ENCODE peak calls at places on chromosome 18, in seven cellular contexts. I is left ventricle myocardium inferior, E is astrocyte, N is A549, G is AG04450, K is GM23248, D is PC-9. F is an unnamed sample.

GRCh38 chr18:29651121-29651675 is 1391.3 kb downstream of the DSC3 start:
- DNase-seq in E (peak), D (no peak), G (no peak), I (no peak), N (no peak), K (peak), F (no peak)

GRCh38 chr18:10045296-10045891 is 131.6 kb downstream of the VAPA start:
- DNase-seq in D (no peak), I (no peak), G (no peak), K (no peak), N (no peak), E (no peak), F (no peak)

GRCh38 chr18:45169610-45170009 is 445.7 kb upstream of the SLC14A2 start:
- DNase-seq in N (peak), G (peak), K (peak), D (peak), E (peak), I (no peak), F (peak)

GRCh38 chr18:8403713-8404112 is 205.5 kb upstream of the RAB12 start:
- DNase-seq in I (no peak), D (no peak), G (no peak), K (no peak), N (no peak), E (no peak), F (no peak)

GRCh38 chr18:35458677-35459441 is 38.9 kb downstream of the INO80C start:
- DNase-seq in K (peak), G (peak), N (peak), E (peak), D (peak), I (peak), F (peak)

GRCh38 chr18:59238385-59238784 is 18.4 kb downstream of the GRP start:
- DNase-seq in G (no peak), E (no peak), K (peak), I (no peak), N (no peak), D (no peak), F (no peak)

GRCh38 chr18:36348971-36349417 is 51.5 kb downstream of the FHOD3 start:
- DNase-seq in K (no peak), E (no peak), I (no peak), N (no peak), G (no peak), D (no peak), F (no peak)

GRCh38 chr18:22210331-22210754 is 41.0 kb downstream of the GATA6 start:
- DNase-seq in K (peak), D (no peak), G (no peak), N (peak), I (no peak), E (peak), F (no peak)

GRCh38 chr18:49591271-49591670 is 29.4 kb downstream of the LIPG start:
- DNase-seq in E (no peak), K (no peak), N (no peak), I (no peak), D (no peak), G (no peak), F (no peak)

GRCh38 chr18:44033144-44033543 is 647.5 kb upstream of the SETBP1 start:
- DNase-seq in N (no peak), G (no peak), E (peak), K (no peak), D (no peak), I (no peak), F (no peak)

GRCh38 chr18:13660510-13660909 is 65.8 kb downstream of the FAM210A start:
- DNase-seq in G (no peak), I (no peak), N (no peak), K (peak), E (no peak), D (no peak), F (no peak)

GRCh38 chr18:27606851-27607250 is 421.7 kb upstream of the CHST9 start:
- DNase-seq in D (no peak), K (no peak), N (no peak), G (no peak), E (no peak), I (no peak), F (no peak)

GRCh38 chr18:69968073-69968472 is 20.4 kb upstream of the CD226 start:
- DNase-seq in G (no peak), N (no peak), K (no peak), D (no peak), I (no peak), E (no peak), F (no peak)

GRCh38 chr18:77129150-77129551 is 3.4 kb downstream of the MBP start:
- DNase-seq in D (peak), G (peak), I (no peak), E (peak), N (no peak), K (peak), F (peak)

GRCh38 chr18:46341989-46342525 is 237.9 kb downstream of the HAUS1 start:
- DNase-seq in G (no peak), E (no peak), N (no peak), D (no peak), K (no peak), I (no peak), F (no peak)

GRCh38 chr18:65279668-65280305 is 471.0 kb upstream of the CDH7 start:
- DNase-seq in E (no peak), I (no peak), K (no peak), N (no peak), D (no peak), G (no peak), F (no peak)

GRCh38 chr18:77559274-77559910 is 309.7 kb downstream of the GALR1 start:
- DNase-seq in D (no peak), G (no peak), I (no peak), K (no peak), E (no peak), N (no peak), F (no peak)

GRCh38 chr18:5237083-5237722 is 40.1 kb upstream of the AKAIN1 start:
- DNase-seq in I (peak), G (no peak), N (no peak), D (no peak), E (peak), K (peak), F (no peak)

GRCh38 chr18:5238371-5238758 is 41.3 kb upstream of the AKAIN1 start:
- DNase-seq in I (peak), D (no peak), E (no peak), G (no peak), K (peak), N (peak), F (peak)

GRCh38 chr18:45774065-45774521 is 50.1 kb downstream of the SLC14A1 start:
- DNase-seq in N (no peak), E (peak), G (no peak), I (no peak), D (no peak), K (peak), F (peak)

GRCh38 chr18:10143601-10144000 is 229.8 kb downstream of the VAPA start:
- DNase-seq in E (no peak), K (no peak), I (no peak), N (no peak), D (no peak), G (no peak), F (no peak)

GRCh38 chr18:22544626-22545025 is 126.9 kb upstream of the CTAGE1 start:
- DNase-seq in K (peak), G (no peak), N (no peak), I (no peak), D (no peak), E (no peak), F (no peak)

GRCh38 chr18:63159590-63159989 is 160.0 kb downstream of the BCL2 start:
- DNase-seq in E (no peak), G (no peak), K (no peak), N (no peak), I (no peak), D (no peak), F (no peak)

GRCh38 chr18:47036298-47036874 is 965 bp upstream of the ELOA2 start:
- DNase-seq in K (peak), I (no peak), G (no peak), E (peak), N (peak), D (no peak), F (no peak)

GRCh38 chr18:30163573-30163972 is 879.0 kb downstream of the DSC3 start:
- DNase-seq in K (no peak), G (no peak), N (no peak), I (no peak), D (no peak), E (no peak), F (no peak)

GRCh38 chr18:75130591-75131274 is 78.2 kb downstream of the PTGR3 start:
- DNase-seq in I (no peak), D (no peak), E (no peak), N (no peak), K (no peak), G (no peak), F (no peak)

GRCh38 chr18:25229080-25229479 is 122.9 kb downstream of the ZNF521 start:
- DNase-seq in D (no peak), I (no peak), E (peak), K (peak), N (no peak), G (peak), F (no peak)

GRCh38 chr18:3599861-3600260 is 149.9 kb downstream of the TGIF1 start:
- DNase-seq in I (no peak), G (no peak), E (no peak), N (no peak), K (no peak), D (no peak), F (no peak)

GRCh38 chr18:28115149-28115550 is 61.8 kb downstream of the CDH2 start:
- DNase-seq in K (peak), N (peak), E (peak), I (no peak), D (peak), G (peak), F (peak)

GRCh38 chr18:40355701-40356100 is 1599.3 kb upstream of the PIK3C3 start:
- DNase-seq in N (no peak), E (peak), K (peak), D (no peak), G (peak), I (no peak), F (no peak)

DNA sequence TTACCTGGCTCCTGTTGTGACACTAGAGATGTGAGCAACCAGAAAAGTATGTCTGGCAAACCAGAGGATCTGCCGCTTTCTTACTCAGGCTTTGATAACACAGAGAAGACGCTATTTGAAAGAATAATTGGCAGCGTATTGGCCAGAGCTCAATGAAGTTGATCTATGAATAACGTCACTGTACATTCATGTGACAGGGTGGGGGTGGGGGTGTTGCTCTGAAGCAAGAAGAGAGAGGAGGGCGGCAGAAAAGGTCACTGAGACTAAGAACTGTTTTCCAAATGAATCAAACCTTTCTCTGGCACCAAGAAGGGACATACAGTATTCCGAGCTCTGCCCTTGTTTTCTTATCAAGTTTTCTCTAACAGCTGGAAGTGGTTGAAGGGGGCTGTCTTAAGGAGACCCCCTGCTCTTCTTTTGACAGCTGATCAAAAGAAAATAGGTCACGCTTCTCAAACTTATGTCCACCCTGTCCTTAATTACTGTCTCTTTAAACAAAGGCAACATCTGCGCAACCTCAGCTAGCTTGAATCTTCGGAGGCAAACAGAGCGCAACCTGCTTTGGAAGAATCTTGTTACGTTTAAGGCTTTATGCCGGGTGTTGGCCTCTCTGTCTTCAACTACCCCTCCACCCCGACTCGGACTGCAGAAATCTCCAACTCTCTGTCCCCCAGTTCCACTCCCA is 1.5 kb upstream of the ONECUT2 start:
- DNase-seq in D (peak), N (peak), K (peak), I (no peak), G (no peak), E (no peak), F (no peak)
- H3K4me3 ChIP-seq in D (peak), N (peak), K (no peak), I (peak), G (no peak), E (no peak), F (no peak)

DNA sequence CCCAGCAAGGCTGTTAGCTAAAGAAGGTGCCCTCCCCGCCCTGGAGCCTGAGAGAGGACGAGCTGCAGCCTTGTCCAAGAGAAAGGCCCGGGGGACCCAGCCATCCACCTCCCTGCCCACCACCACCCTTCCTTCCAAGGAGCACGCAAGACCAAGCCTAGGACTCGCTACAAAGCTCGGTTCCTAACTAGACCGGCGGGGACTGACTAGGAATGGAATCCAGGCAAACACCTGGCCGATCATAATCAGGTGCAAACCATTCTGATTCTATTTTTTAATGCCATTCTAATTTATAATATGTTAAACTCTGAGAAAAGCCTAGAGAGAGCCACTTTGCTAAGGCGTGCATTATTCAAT is 19.7 kb upstream of the TUBB6 start:
- DNase-seq in I (no peak), N (no peak), G (no peak), K (no peak), D (no peak), E (no peak), F (no peak)
- H3K27ac ChIP-seq in I (peak), N (peak), G (peak), K (peak), D (no peak), E (peak), F (peak)

DNA sequence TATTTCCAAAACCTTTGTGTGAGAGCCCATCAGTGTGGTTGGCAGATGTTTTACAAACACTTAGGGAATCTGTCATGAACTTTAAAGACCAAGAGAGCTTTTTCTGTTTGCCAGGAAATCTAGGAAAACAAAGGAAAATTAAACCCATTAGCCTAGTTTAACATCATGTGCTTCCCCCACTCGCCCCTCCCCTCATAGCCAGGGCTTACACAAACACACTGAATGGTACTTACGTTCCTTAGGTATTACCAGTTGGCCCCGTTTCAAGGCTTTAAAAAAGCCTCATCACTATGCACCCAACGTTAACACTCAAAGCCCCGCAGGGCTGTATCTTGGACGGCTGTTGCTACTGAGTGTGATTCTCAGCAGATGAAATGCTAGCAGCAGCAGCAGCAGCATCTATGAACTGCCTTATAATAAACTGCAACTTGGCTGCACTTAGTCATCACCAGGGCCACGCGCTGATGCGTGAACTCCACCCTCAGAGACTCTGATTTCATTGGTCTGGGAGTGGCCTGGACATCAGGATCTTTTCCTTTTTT is 20.1 kb upstream of the TTC39C start:
- DNase-seq in D (peak), K (peak), E (peak), N (peak), I (no peak), G (peak), F (peak)
- H3K4me3 ChIP-seq in D (peak), K (peak), E (peak), N (no peak), I (no peak), G (peak), F (no peak)

DNA sequence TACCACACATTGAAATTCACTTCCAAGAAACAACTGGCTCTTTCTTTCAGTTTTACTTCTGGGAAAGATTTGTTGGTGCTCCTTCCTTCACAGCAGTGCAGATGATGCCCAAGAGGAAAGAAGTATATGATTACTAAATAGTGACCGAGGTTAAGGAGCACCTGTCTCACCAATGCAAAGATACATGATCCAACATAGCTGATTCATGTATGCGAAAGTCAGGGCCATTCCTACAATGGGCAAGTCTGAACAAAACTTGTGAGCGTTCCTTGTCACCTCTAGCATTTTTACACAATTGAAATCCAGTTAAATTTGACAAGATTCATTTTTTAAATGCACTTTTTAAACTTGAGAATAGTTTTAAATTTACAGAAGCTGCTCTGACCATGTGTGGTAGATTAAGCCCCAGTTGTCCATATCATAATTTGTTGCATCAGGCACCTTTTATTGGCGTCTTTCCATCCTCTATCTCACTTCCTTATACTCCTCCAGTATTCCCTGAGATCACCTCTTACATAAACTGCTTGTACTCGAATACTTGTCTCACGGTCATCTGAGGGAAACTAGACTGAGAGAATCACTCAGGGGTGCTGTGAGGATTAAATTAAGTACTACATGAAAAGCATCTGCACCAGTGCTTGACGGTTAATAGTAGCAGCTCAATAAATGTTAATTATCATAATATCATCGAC is 438.8 kb upstream of the CDH20 start:
- DNase-seq in E (no peak), D (peak), K (no peak), N (no peak), I (no peak), G (no peak), F (no peak)
- H3K27ac ChIP-seq in E (no peak), D (no peak), K (no peak), N (no peak), I (no peak), G (no peak), F (no peak)

DNA sequence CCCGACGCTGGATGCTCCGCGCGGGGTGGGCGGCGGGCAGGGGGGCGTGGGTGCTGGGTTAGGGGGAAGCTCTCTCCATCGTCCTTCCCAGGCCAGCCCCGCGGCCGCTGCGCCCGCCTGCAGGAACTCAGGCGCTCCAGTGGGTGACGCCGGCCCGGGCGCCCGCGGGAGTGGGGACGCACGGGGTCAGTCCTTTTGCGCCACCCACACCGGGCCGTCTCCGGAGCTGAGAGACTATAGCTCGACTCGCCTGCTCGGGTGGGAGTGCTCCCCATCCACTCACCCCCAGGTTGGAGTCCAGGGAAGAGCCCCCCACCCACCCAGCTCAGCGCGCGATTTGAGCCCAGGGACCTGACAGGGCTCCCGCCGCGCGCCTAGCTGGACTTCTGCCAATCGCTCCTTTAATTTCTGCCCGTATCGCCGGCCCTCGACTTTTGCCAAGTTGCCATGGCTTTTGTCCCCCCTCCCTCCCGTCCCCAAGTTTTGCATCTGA is 205.6 kb upstream of the SMAD2 start:
- DNase-seq in D (no peak), G (no peak), I (peak), K (no peak), N (no peak), E (no peak), F (no peak)
- H3K4me3 ChIP-seq in D (no peak), G (no peak), I (peak), K (peak), N (peak), E (no peak), F (no peak)

DNA sequence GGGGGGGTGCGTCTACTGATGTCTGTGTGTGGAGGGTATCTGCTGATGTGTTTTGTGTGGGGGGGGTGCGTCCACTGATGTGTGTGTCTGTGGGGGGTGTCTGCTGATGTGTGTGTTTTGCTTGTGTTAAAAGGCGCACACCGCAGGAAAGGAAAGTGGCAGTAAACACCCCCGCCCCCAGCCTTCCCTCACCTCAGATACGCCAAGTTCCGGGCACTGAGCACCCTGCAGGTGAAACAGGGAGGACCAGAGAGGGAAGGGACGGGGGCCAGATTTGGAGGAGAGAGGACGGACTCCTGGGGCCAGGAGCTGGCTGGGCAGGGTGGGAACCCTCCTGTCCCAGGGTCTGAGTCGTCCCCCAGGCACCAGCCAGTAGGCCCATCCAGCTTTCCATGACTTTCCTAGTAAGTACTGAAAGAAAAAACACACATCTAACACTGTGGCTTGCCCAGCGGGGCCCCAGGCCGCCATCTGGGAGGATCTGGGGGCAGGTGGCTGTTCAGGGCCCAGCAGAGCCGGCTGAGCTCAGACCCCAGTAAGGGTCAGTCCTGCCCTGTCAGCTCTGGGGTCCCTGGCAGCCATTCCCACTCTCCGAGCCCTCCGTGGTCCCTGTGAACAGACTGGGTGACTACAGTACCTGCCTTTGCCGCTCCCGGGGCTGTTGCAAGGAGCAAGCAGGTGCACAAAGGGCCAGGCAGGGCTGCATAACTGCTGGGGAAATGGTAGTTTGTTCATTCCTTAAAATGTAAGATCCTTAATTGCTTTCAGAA is 126.9 kb downstream of the NFATC1 start:
- DNase-seq in I (no peak), K (no peak), D (no peak), G (no peak), N (no peak), E (no peak), F (no peak)
- H3K27ac ChIP-seq in I (no peak), K (no peak), D (no peak), G (no peak), N (no peak), E (no peak), F (no peak)

DNA sequence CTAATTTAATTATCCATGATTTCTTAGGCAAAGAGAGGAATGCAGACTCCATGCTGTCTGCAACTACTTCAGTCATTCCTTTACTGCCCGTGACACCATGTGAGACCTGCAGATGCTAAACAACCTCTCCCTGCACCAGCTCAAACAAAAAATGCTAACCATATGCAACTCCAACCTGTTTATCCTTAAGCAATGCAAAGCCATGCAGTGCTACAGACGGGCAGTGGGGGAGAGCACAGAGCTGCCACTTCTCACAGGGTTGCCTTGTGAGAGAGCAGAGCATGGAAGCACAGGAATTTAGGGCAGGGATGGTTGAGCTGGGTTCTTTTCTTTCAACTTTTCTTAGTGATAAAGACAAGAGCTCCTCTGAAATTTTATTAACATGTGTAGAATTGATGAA is 74.9 kb upstream of the KLHL14 start:
- DNase-seq in N (no peak), G (no peak), E (no peak), I (no peak), D (no peak), K (no peak), F (no peak)
- H3K4me3 ChIP-seq in N (no peak), G (no peak), E (no peak), I (no peak), D (no peak), K (no peak), F (no peak)

F was measured in SJSA1.